ENCODE peak calls at places on chromosome 6, in seven cellular contexts. X is HCT116, U is GM12892, I is sigmoid colon, V is HepG2, H is GM12891, Y is endothelial cell of umbilical vein. G is an unnamed sample.

GRCh38 chr6:45411959-45412358 is 34.2 kb upstream of the SUPT3H start:
- DNase-seq in U (no peak), Y (no peak), I (no peak), H (no peak), X (no peak), V (no peak), G (no peak)

GRCh38 chr6:76043690-76044089 is 28.8 kb downstream of the IMPG1 start:
- DNase-seq in V (no peak), X (no peak), U (no peak), Y (no peak), H (no peak), I (no peak), G (no peak)

GRCh38 chr6:122904166-122904565 is 91.9 kb upstream of the CLVS2 start:
- DNase-seq in Y (no peak), H (no peak), X (no peak), U (no peak), V (no peak), I (no peak), G (no peak)

GRCh38 chr6:656460-657252 is at the start of gene HUS1B:
- DNase-seq in X (no peak), H (no peak), Y (no peak), I (no peak), U (no peak), V (no peak), G (no peak)

GRCh38 chr6:31621991-31622390 is 1.5 kb downstream of the PRRC2A start:
- DNase-seq in V (no peak), I (no peak), U (no peak), X (no peak), Y (no peak), H (no peak), G (no peak)

GRCh38 chr6:32152414-32153251 is 894 bp upstream of the PRRT1 start:
- DNase-seq in I (no peak), V (no peak), H (no peak), Y (peak), X (no peak), U (no peak), G (no peak)

GRCh38 chr6:143187173-143187908 is 126.7 kb downstream of the AIG1 start:
- DNase-seq in Y (no peak), I (no peak), U (no peak), H (no peak), X (no peak), V (no peak), G (no peak)

GRCh38 chr6:57226221-57226620 is 4.1 kb upstream of the RAB23 start:
- DNase-seq in H (no peak), U (no peak), I (no peak), X (no peak), Y (no peak), V (no peak), G (no peak)

GRCh38 chr6:145241039-145241438 is 494.3 kb downstream of the EPM2A start:
- DNase-seq in V (peak), U (no peak), H (no peak), X (no peak), Y (no peak), I (no peak), G (no peak)

GRCh38 chr6:14758421-14759043 is 487.3 kb upstream of the JARID2 start:
- DNase-seq in X (no peak), I (no peak), V (no peak), Y (no peak), U (no peak), H (no peak), G (no peak)

GRCh38 chr6:37171141-37171969 is 1.4 kb downstream of the PIM1 start:
- DNase-seq in I (peak), Y (peak), X (no peak), H (no peak), V (no peak), U (no peak), G (peak)

GRCh38 chr6:11830105-11830504 is 51.5 kb upstream of the ADTRP start:
- DNase-seq in X (no peak), U (no peak), Y (no peak), V (no peak), I (no peak), H (no peak), G (no peak)

GRCh38 chr6:63565058-63565726 is 7.1 kb upstream of the LOC128125822 start:
- DNase-seq in X (no peak), V (peak), Y (no peak), U (no peak), H (no peak), I (no peak), G (no peak)

GRCh38 chr6:55276745-55277627 is 50.3 kb upstream of the GFRAL start:
- DNase-seq in V (peak), Y (peak), H (no peak), X (peak), U (no peak), I (no peak), G (no peak)

GRCh38 chr6:119334535-119335264 is 14.9 kb downstream of the MAN1A1 start:
- DNase-seq in H (no peak), I (no peak), V (no peak), U (no peak), X (no peak), Y (peak), G (no peak)

GRCh38 chr6:113893866-113894265 is 36.7 kb downstream of the MARCKS start:
- DNase-seq in X (no peak), Y (peak), V (no peak), U (no peak), H (no peak), I (no peak), G (no peak)

GRCh38 chr6:165876568-165876967 is 213.5 kb upstream of the PDE10A start:
- DNase-seq in U (no peak), H (no peak), I (peak), V (no peak), X (no peak), Y (no peak), G (peak)

GRCh38 chr6:24497254-24497989 is 2.7 kb downstream of the ALDH5A1 start:
- DNase-seq in X (no peak), H (no peak), U (no peak), Y (no peak), V (no peak), I (no peak), G (no peak)

GRCh38 chr6:449486-450419 is 58.2 kb downstream of the IRF4 start:
- DNase-seq in I (no peak), V (no peak), H (no peak), X (no peak), Y (no peak), U (no peak), G (no peak)

GRCh38 chr6:41504526-41505021 is 41.6 kb upstream of the FOXP4 start:
- DNase-seq in I (no peak), Y (peak), V (no peak), X (no peak), U (no peak), H (no peak), G (no peak)

GRCh38 chr6:36627801-36628246 is 33.7 kb downstream of the SRSF3 start:
- DNase-seq in I (peak), U (no peak), X (no peak), V (no peak), Y (peak), H (no peak), G (no peak)

GRCh38 chr6:3317741-3318211 is 59.0 kb downstream of the PSMG4 start:
- DNase-seq in Y (no peak), V (no peak), U (no peak), I (peak), H (no peak), X (no peak), G (no peak)

GRCh38 chr6:166005846-166006592 is 161.6 kb downstream of the TBXT start:
- DNase-seq in I (peak), V (no peak), Y (no peak), X (no peak), U (no peak), H (no peak), G (no peak)

GRCh38 chr6:36120979-36121706 is 9.2 kb upstream of the MAPK13 start:
- DNase-seq in X (no peak), U (no peak), V (no peak), H (no peak), I (peak), Y (peak), G (peak)

GRCh38 chr6:105112577-105112976 is 67.2 kb downstream of the POPDC3 start:
- DNase-seq in X (no peak), I (no peak), U (no peak), Y (no peak), H (no peak), V (no peak), G (no peak)

GRCh38 chr6:110528051-110528929 is 51.9 kb upstream of the SLC22A16 start:
- DNase-seq in H (peak), V (peak), X (peak), Y (peak), I (no peak), U (no peak), G (no peak)

GRCh38 chr6:99822741-99823512 is 171.1 kb downstream of the MCHR2 start:
- DNase-seq in H (peak), U (peak), Y (peak), X (peak), V (peak), I (no peak), G (no peak)

GRCh38 chr6:127118505-127119360 is at the start of gene RSPO3:
- DNase-seq in X (no peak), Y (peak), H (peak), U (peak), I (peak), V (no peak), G (peak)

GRCh38 chr6:49003348-49003747 is 459.7 kb downstream of the MMUT start:
- DNase-seq in X (no peak), V (no peak), Y (no peak), I (no peak), U (no peak), H (no peak), G (no peak)

GRCh38 chr6:111566873-111567517 is 38.7 kb downstream of the TRAF3IP2 start:
- DNase-seq in Y (peak), H (no peak), I (no peak), V (no peak), U (no peak), X (no peak), G (no peak)

GRCh38 chr6:18118330-18118729 is 4.1 kb downstream of the NHLRC1 start:
- DNase-seq in H (no peak), I (no peak), U (no peak), Y (no peak), V (no peak), X (no peak), G (no peak)

GRCh38 chr6:9766240-9766915 is 648.5 kb downstream of the TFAP2A start:
- DNase-seq in I (no peak), Y (peak), U (no peak), H (no peak), V (no peak), X (peak), G (no peak)

GRCh38 chr6:36463686-36464085 is 20.9 kb downstream of the KCTD20 start:
- DNase-seq in U (no peak), Y (no peak), V (no peak), H (no peak), X (no peak), I (no peak), G (no peak)

GRCh38 chr6:113047932-113048331 is 700.8 kb downstream of the RFPL4B start:
- DNase-seq in H (no peak), X (no peak), V (no peak), I (no peak), Y (no peak), U (no peak), G (no peak)

GRCh38 chr6:97630592-97630991 is 347.6 kb upstream of the MMS22L start:
- DNase-seq in X (no peak), U (no peak), H (no peak), I (no peak), V (no peak), Y (no peak), G (no peak)

GRCh38 chr6:84568971-84569370 is 195.4 kb downstream of the TBX18 start:
- DNase-seq in Y (peak), H (no peak), V (no peak), U (no peak), X (peak), I (no peak), G (no peak)

GRCh38 chr6:148750826-148751225 is 4.0 kb downstream of the UST start:
- DNase-seq in I (no peak), V (no peak), H (no peak), X (no peak), U (no peak), Y (no peak), G (no peak)

GRCh38 chr6:159168536-159169192 is 536 bp upstream of the FNDC1 start:
- DNase-seq in U (no peak), H (peak), I (peak), X (no peak), Y (peak), V (peak), G (peak)

GRCh38 chr6:168648730-168649129 is 207.7 kb downstream of the SMOC2 start:
- DNase-seq in H (no peak), V (no peak), U (no peak), I (peak), Y (no peak), X (no peak), G (no peak)

GRCh38 chr6:33769248-33769821 is 19.6 kb downstream of the LEMD2 start:
- DNase-seq in V (no peak), Y (no peak), X (no peak), I (no peak), U (no peak), H (no peak), G (no peak)

GRCh38 chr6:33771342-33772113 is 17.4 kb downstream of the LEMD2 start:
- DNase-seq in Y (peak), X (peak), V (no peak), U (peak), I (peak), H (peak), G (no peak)

GRCh38 chr6:33772114-33772830 is 16.7 kb downstream of the LEMD2 start:
- DNase-seq in H (no peak), I (no peak), X (no peak), Y (peak), U (no peak), V (no peak), G (no peak)

GRCh38 chr6:33770116-33770832 is 18.7 kb downstream of the LEMD2 start:
- DNase-seq in I (no peak), V (no peak), U (no peak), Y (peak), H (no peak), X (no peak), G (no peak)

DNA sequence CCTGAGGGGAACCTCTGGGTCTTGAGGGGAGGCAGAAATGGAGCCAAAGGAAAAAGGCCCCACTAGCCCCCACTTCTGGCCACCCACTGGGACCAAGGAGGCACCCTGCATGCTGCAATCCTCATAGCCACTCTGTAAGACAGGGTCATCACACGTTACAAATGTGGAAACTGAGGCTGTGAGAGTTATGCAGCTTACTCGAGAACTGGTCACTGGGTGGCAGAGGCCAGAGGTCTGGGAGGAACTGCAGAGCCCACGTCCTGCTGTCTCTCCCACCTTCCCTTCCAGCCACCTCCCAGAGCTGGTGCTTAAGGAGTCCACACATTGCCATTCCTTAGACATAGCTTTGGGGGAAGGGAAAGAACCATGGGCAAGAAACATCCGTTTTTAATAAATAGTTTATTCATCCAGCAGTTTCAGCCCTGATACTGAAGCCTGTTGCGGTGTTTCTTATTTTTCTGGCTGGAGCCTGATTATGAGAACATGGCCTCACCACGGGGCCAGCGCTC is 18.0 kb downstream of the LEMD2 start:
- DNase-seq in Y (no peak), V (no peak), X (no peak), H (no peak), I (no peak), U (no peak), G (no peak)
- TF ChIP-seq POLR2A in Y (peak), V (no peak), X (no peak), H (no peak), I (no peak), U (peak), G (no peak)

GRCh38 chr6:88246654-88247053 is 80.5 kb upstream of the CNR1 start:
- DNase-seq in I (no peak), U (no peak), V (no peak), Y (no peak), X (no peak), H (no peak), G (no peak)

GRCh38 chr6:88248709-88249321 is 82.7 kb upstream of the CNR1 start:
- DNase-seq in Y (no peak), I (no peak), H (no peak), U (no peak), X (no peak), V (no peak), G (no peak)

GRCh38 chr6:88238901-88239300 is 72.8 kb upstream of the CNR1 start:
- DNase-seq in H (no peak), U (no peak), X (no peak), Y (no peak), I (no peak), V (no peak), G (no peak)

DNA sequence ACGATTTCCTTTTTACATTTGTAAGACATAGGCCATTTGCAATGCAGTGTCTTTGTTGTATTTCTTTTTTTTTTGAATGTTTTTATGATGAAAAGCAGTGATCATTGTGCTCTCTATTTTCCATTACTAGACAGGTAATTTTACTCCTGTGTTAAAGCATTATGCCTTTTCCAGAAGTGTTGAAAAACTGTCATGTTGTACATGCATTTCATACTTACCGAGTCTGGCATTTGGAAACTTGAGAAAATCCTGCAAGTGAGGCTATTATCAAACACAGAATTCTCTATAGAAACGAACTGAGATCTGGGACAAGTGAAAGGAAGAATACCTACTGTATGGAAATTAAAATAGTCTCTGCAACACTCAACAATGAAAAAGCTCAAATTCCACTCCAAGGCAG is 78.6 kb upstream of the CNR1 start:
- DNase-seq in H (no peak), X (no peak), Y (no peak), I (no peak), V (no peak), U (no peak), G (no peak)
- TF ChIP-seq POLR2AphosphoS5 in H (no peak), X (no peak), Y (no peak), I (no peak), V (no peak), U (no peak), G (no peak)

GRCh38 chr6:167305796-167306195 is 14.7 kb downstream of the UNC93A start:
- DNase-seq in V (no peak), U (no peak), X (no peak), I (no peak), Y (no peak), H (no peak), G (no peak)
- TF ChIP-seq POLR2A in V (no peak), U (no peak), X (no peak), I (no peak), Y (no peak), H (no peak), G (no peak)

GRCh38 chr6:169725270-169726048 is 1.2 kb upstream of the PHF10 start:
- DNase-seq in X (no peak), I (peak), V (peak), U (no peak), H (no peak), Y (peak), G (peak)
- TF ChIP-seq POLR2AphosphoS5 in X (no peak), I (no peak), V (peak), U (no peak), H (no peak), Y (no peak), G (no peak)

DNA sequence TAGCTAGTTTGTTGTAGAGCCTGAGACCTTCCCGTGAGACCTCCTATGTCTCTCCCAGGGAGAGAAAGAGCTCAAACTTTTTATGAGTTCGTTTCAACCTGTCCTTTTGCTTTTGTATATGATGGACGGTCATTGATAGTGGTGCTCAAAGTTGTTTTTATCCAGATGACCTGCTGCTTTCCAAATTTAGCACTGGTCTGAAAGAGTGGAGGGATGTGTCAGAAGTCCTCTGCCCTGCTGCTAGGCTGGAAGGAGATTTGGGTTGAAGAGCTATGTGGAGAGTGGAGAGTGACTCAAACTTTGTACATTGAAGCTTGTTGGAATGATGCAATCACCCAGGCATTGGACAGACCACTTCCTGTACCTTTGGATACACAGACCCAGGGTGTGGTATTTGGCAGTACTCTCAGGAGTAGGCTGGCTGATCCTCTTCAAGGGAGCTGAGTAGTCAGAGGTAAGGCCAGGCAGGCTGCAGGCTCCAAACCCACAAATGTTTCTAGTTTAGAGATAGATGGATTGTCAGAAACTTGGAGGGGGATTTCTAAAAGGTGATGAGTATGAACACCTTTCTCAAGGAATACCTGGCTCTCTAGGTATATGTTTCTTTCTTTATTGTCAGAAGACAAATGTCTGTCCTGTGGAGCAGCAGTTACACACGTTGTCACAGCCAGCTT is 49.4 kb upstream of the RREB1 start:
- DNase-seq in I (no peak), H (no peak), X (peak), U (no peak), Y (no peak), V (peak), G (no peak)
- TF ChIP-seq POLR2A in I (no peak), H (no peak), X (peak), U (no peak), Y (no peak), V (no peak), G (no peak)

G was measured in suprapubic skin.